ENCODE peak calls at places on chromosomes 6 and 20, in six cellular contexts. L is spleen; R is CD8-positive, alpha-beta T cell; D is Peyer's patch; A is brain microvascular endothelial cell; C is A549. Y is an unnamed sample.

GRCh38 chr20:33689973-33690372 is 3.8 kb upstream of the E2F1 start:
- DNase-seq in L (no peak), R (peak; percentile 80), D (no peak), A (peak; percentile 81), C (no peak), Y (no peak)

GRCh38 chr6:70874181-70874913 is 82.5 kb downstream of the B3GAT2 start:
- DNase-seq in L (no peak), R (no peak), D (no peak), A (no peak), C (no peak), Y (no peak)

GRCh38 chr20:53829706-53830521 is 236.3 kb upstream of the ZNF217 start:
- DNase-seq in L (no peak), R (no peak), D (peak; percentile 69), A (peak; percentile 46), C (peak; percentile 48), Y (peak; percentile 74)

GRCh38 chr20:37395921-37396519 is 50.1 kb downstream of the SRC start:
- DNase-seq in L (no peak), R (peak; percentile 17), D (no peak), A (no peak), C (peak; percentile 55), Y (no peak)

GRCh38 chr6:144921206-144921975 is 636.3 kb downstream of the UTRN start:
- DNase-seq in L (no peak), R (no peak), D (no peak), A (no peak), C (no peak), Y (no peak)

GRCh38 chr20:21357851-21358250 is 39.5 kb downstream of the NKX2-4 start:
- DNase-seq in L (no peak), R (no peak), D (no peak), A (no peak), C (peak; percentile 14), Y (no peak)

GRCh38 chr20:31515775-31516107 is 1.5 kb downstream of the HM13 start:
- DNase-seq in L (no peak), R (no peak), D (no peak), A (no peak), C (no peak), Y (no peak)

GRCh38 chr6:156280131-156280530 is 497.0 kb upstream of the ARID1B start:
- DNase-seq in L (no peak), R (no peak), D (no peak), A (no peak), C (no peak), Y (no peak)

GRCh38 chr6:112302154-112302553 is 45.0 kb upstream of the RFPL4B start:
- DNase-seq in L (no peak), R (no peak), D (no peak), A (no peak), C (no peak), Y (no peak)

GRCh38 chr20:64065973-64066341 is 3.0 kb downstream of the TCEA2 start:
- DNase-seq in L (no peak), R (peak; percentile 62), D (peak; percentile 87), A (peak; percentile 54), C (peak; percentile 61), Y (peak; percentile 37)

GRCh38 chr6:35304299-35304698 is 6.7 kb downstream of the DEF6 start:
- DNase-seq in L (peak; percentile 37), R (no peak), D (peak; percentile 41), A (no peak), C (no peak), Y (no peak)

GRCh38 chr6:129644567-129645015 is 65.4 kb downstream of the ARHGAP18 start:
- DNase-seq in L (no peak), R (no peak), D (no peak), A (no peak), C (peak; percentile 59), Y (peak; percentile 39)

GRCh38 chr6:39048481-39049399 is at the start of gene GLP1R:
- DNase-seq in L (peak; percentile 69), R (no peak), D (no peak), A (no peak), C (no peak), Y (no peak)

GRCh38 chr20:12882832-12883506 is 125.8 kb upstream of the SPTLC3 start:
- DNase-seq in L (no peak), R (no peak), D (no peak), A (peak; percentile 3), C (no peak), Y (peak; percentile 29)

GRCh38 chr6:84774174-84775158 is 10.1 kb upstream of the TBX18 start:
- DNase-seq in L (peak; percentile 70), R (no peak), D (no peak), A (peak; percentile 62), C (peak; percentile 80), Y (no peak)

GRCh38 chr6:7108964-7109836 is 1.4 kb downstream of the RREB1 start:
- DNase-seq in L (peak; percentile 90), R (peak; percentile 41), D (peak; percentile 77), A (peak; percentile 60), C (peak; percentile 46), Y (peak; percentile 35)

GRCh38 chr6:79302341-79302740 is 67.9 kb upstream of the HMGN3 start:
- DNase-seq in L (no peak), R (no peak), D (no peak), A (no peak), C (no peak), Y (no peak)

GRCh38 chr6:7042654-7043545 is 64.9 kb upstream of the RREB1 start:
- DNase-seq in L (no peak), R (no peak), D (no peak), A (peak; percentile 1), C (no peak), Y (no peak)

GRCh38 chr20:8082999-8083398 is 49.1 kb upstream of the PLCB1 start:
- DNase-seq in L (no peak), R (no peak), D (no peak), A (no peak), C (no peak), Y (no peak)

GRCh38 chr6:37862992-37863391 is 43.5 kb downstream of the ZFAND3 start:
- DNase-seq in L (no peak), R (no peak), D (no peak), A (no peak), C (peak; percentile 4), Y (peak; percentile 62)

GRCh38 chr20:2149507-2149906 is 47.9 kb downstream of the STK35 start:
- DNase-seq in L (peak; percentile 30), R (no peak), D (no peak), A (no peak), C (no peak), Y (no peak)

DNA sequence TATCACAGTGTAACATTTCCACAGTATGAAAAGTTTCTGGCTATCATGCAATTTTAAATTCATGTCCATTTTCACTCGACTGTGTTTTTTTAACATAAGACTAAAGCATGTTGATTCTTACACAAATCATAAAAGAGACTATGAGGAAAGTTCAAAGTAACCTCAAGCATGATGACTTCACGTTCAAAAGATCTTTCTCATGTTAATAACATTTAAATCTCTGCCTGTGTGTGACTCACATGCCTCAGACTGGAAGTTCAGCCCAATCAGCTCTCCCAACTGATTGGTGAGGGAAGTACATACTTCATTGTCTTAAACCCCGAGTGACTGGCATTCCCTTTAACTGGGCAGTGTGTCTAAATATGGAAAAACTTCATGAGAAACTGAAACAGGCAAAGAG is 37.4 kb downstream of the ATXN1 start:
- DNase-seq in L (no peak), R (no peak), D (peak; percentile 62), A (peak; percentile 92), C (peak; percentile 61), Y (peak; percentile 83)
- H3K4me3 ChIP-seq in L (no peak overlapping the region), R (no peak overlapping the region), D (no peak overlapping the region), A (no peak overlapping the region), C (no peak overlapping the region), Y (no peak overlapping the region)

DNA sequence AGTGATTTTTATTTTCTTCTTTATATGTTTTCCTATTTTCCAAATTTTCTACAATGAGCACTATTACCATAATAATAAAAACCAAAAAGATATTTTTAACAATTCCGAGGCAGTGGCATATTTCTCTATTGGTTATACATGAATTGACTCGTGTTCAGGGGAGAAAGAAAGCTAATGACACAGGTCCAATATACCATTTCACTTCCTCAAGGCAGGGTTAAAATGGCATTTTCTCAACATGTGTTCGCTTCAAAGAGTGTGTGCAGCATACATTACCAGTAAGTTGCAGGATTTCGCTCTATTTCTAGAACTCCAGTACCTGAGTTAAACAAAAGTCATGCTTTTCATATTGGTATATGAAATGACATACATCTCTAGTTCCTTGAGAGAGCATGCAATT is 35.1 kb upstream of the DTNBP1 start:
- DNase-seq in L (no peak), R (no peak), D (no peak), A (no peak), C (no peak), Y (no peak)
- TF ChIP-seq CTCF in L (no peak), R (no peak), D (no peak), A (no peak), C (no peak), Y (no peak)

GRCh38 chr20:45812157-45813005 is at the start of gene UBE2C:
- DNase-seq in L (peak; percentile 95), R (peak; percentile 96), D (peak; percentile 98), A (peak; percentile 100), C (peak; percentile 100), Y (peak; percentile 99)
- H3K4me3 ChIP-seq in L (peak within 1 kb of the TSS; percentile 77), R (peak within 1 kb of the TSS; percentile 62), D (peak within 1 kb of the TSS; percentile 46), A (peak within 1 kb of the TSS; percentile 89), C (peak within 1 kb of the TSS; percentile 87), Y (peak within 1 kb of the TSS; percentile 91)

DNA sequence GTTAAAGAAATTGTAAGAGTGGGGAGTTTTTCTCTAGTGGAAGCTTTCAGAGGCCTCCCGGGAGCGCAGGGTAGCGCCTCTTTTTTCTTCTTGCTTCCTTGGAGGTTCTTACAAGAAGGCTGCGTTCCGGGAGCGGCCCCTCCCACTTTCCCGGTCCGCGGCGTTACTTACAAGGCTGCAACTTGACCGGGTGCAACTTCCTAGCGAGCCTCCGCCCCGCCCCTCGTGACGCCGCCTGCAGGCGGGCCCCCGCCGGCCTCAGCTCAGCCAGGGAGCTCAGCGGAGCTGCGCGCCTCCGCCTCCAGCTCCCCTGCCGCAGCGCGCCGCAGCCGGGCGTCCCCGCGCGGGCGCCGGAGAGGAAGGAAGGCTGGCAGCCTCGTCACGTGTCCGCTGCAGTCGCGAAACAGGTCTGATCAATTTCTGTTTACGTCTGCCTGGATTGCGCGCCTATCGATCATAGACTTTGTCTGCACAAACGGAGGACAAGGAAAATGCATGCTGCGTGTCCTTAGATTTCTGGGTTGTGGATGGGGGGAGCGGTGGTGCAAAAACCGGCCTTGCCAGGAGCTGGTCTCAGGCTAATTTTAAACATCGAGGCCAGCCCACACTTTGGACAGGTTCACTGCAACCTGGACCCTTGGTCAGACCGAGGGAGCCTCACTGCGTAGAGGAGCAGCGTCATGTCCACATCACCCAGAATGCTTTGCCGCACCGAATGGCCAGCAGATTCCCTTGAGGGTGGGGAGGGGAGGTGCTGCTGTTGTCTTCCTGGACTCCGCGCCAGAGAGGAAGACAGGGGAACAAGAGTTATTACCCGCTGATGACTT is at the start of the genes FAM217B and PPP1R3D:
- DNase-seq in L (peak; percentile 100), R (peak; percentile 84), D (peak; percentile 99), A (peak; percentile 98), C (peak; percentile 94), Y (peak; percentile 88)
- TF ChIP-seq CTCF in L (peak; percentile 60), R (no peak), D (no peak), A (no peak), C (no peak), Y (no peak)

GRCh38 chr6:52576392-52577021 is 353 bp downstream of the TRAM2 start:
- DNase-seq in L (peak; percentile 93), R (peak; percentile 57), D (peak; percentile 87), A (peak; percentile 78), C (peak; percentile 84), Y (no peak)

GRCh38 chr6:52576054-52576391 is 837 bp downstream of the TRAM2 start:
- DNase-seq in L (no peak), R (no peak), D (no peak), A (no peak), C (no peak), Y (no peak)

GRCh38 chr6:52577022-52577777 is at the start of gene TRAM2:
- DNase-seq in L (peak; percentile 96), R (peak; percentile 74), D (peak; percentile 92), A (peak; percentile 56), C (peak; percentile 72), Y (no peak)

GRCh38 chr6:52574709-52575489 is 2.0 kb downstream of the TRAM2 start:
- DNase-seq in L (peak; percentile 82), R (peak; percentile 78), D (peak; percentile 90), A (peak; percentile 66), C (no peak), Y (no peak)

GRCh38 chr6:52575490-52575868 is 1.4 kb downstream of the TRAM2 start:
- DNase-seq in L (no peak), R (no peak), D (no peak), A (no peak), C (no peak), Y (no peak)
- H3K4me3 ChIP-seq in L (peak overlapping the region; percentile 72), R (peak overlapping the region; percentile 19), D (peak overlapping the region; percentile 92), A (peak overlapping the region; percentile 97), C (peak overlapping the region; percentile 69), Y (peak overlapping the region; percentile 93)

Y was measured in AG09309.